ENCODE peak calls at places on chromosomes 11 and 22, in eight cellular contexts. S, H, Z, T, R, K, P and D are unnamed samples.

GRCh38 chr11:128827494-128827893 is 39.6 kb downstream of the KCNJ1 start:
- DNase-seq in S (no peak), H (no peak), Z (no peak), T (no peak), R (no peak), K (no peak), P (no peak), D (no peak)

GRCh38 chr22:28882878-28883656 is at the start of gene ZNRF3:
- DNase-seq in S (peak; percentile 95), H (peak; percentile 86), Z (peak; percentile 94), T (peak; percentile 96), R (peak; percentile 87), K (peak; percentile 94), P (peak; percentile 94), D (peak; percentile 91)

GRCh38 chr22:19874307-19875060 is 19.8 kb upstream of the GNB1L start:
- DNase-seq in S (no peak), H (no peak), Z (peak; percentile 19), T (peak; percentile 24), R (no peak), K (peak; percentile 76), P (peak; percentile 30), D (peak; percentile 30)

GRCh38 chr22:48262596-48263430 is 1500.4 kb downstream of the TBC1D22A start:
- DNase-seq in S (no peak), H (peak; percentile 5), Z (no peak), T (no peak), R (no peak), K (no peak), P (no peak), D (no peak)

GRCh38 chr11:90235536-90235935 is 12.7 kb upstream of the CHORDC1 start:
- DNase-seq in S (no peak), H (no peak), Z (no peak), T (no peak), R (no peak), K (no peak), P (no peak), D (no peak)

GRCh38 chr11:35009941-35010337 is 93.5 kb downstream of the PDHX start:
- DNase-seq in S (no peak), H (no peak), Z (no peak), T (no peak), R (no peak), K (no peak), P (no peak), D (no peak)

GRCh38 chr22:49284389-49284788 is 543.3 kb downstream of the BRD1 start:
- DNase-seq in S (no peak), H (no peak), Z (no peak), T (no peak), R (no peak), K (no peak), P (peak; percentile 6), D (no peak)

GRCh38 chr22:18154821-18155390 is 4.9 kb downstream of the USP18 start:
- DNase-seq in S (no peak), H (no peak), Z (no peak), T (no peak), R (no peak), K (no peak), P (no peak), D (no peak)

GRCh38 chr11:67368621-67369020 is 4.8 kb downstream of the CLCF1 start:
- DNase-seq in S (no peak), H (no peak), Z (no peak), T (no peak), R (no peak), K (no peak), P (no peak), D (no peak)

GRCh38 chr11:124740277-124740882 is 638 bp downstream of the NRGN start:
- DNase-seq in S (peak; percentile 30), H (peak; percentile 28), Z (peak; percentile 22), T (peak; percentile 32), R (no peak), K (peak; percentile 63), P (peak; percentile 75), D (no peak)
- TF ChIP-seq CTCF in S (peak; percentile 14), H (peak; percentile 30), Z (peak; percentile 15), T (peak; percentile 62), R (no peak), K (peak; percentile 13), P (peak; percentile 87), D (peak; percentile 19)

GRCh38 chr11:5605849-5606248 is 9.4 kb downstream of the TRIM6 start:
- DNase-seq in S (no peak), H (no peak), Z (no peak), T (no peak), R (no peak), K (peak; percentile 94), P (no peak), D (no peak)
- TF ChIP-seq CTCF in S (no peak), H (no peak), Z (no peak), T (no peak), R (no peak), K (peak; percentile 38), P (no peak), D (no peak)

DNA sequence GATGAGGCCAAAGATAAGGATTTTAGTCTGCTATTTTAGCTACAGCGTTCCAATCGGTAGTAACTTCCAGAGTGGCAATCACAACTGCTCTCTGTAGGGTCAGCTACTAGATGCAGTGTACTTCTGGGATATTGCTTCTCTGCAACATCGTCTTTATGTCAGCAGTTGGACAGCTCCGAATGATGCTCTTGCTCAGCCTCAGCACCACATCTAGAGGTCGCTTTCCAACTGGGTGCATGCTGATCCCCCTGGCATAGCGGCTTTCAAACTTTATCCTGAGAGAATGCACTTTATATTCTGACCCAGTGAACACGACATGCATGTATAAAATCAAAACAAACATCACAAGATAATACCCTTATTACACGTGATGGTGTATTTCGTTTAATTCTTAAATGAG is 219.6 kb downstream of the C11orf87 start:
- DNase-seq in S (no peak), H (peak; percentile 12), Z (no peak), T (no peak), R (no peak), K (peak; percentile 71), P (no peak), D (peak; percentile 8)
- TF ChIP-seq CTCF in S (no peak), H (no peak), Z (no peak), T (no peak), R (no peak), K (peak; percentile 43), P (no peak), D (no peak)

GRCh38 chr11:84256618-84257017 is 970.5 kb upstream of the CCDC90B start:
- DNase-seq in S (no peak), H (no peak), Z (no peak), T (no peak), R (no peak), K (no peak), P (no peak), D (no peak)
- TF ChIP-seq CTCF in S (no peak), H (no peak), Z (no peak), T (no peak), R (no peak), K (no peak), P (no peak), D (no peak)

DNA sequence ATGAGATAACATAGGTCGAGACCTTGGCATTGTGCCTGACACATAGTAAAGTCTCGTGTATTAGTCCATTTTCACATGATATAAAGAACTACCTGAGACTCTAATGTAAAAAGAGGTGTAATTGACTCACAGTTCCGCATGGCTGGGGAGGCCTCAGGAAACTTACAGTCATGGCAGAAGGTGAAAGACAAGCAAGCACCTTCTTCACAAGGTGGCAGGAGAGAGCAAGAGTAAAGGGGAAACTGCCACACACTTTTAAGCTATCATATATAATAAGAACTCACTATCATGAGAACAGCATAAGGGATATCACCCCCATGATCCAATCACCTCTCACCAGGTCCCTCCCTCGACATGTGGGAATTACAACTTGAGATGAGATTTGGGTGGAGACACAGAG is 165.2 kb downstream of the SPON1 start:
- DNase-seq in S (no peak), H (no peak), Z (no peak), T (no peak), R (no peak), K (no peak), P (no peak), D (no peak)
- TF ChIP-seq CTCF in S (no peak), H (no peak), Z (no peak), T (no peak), R (no peak), K (no peak), P (no peak), D (no peak)

GRCh38 chr11:607020-607780 is 8.6 kb downstream of the IRF7 start:
- DNase-seq in S (no peak), H (no peak), Z (no peak), T (no peak), R (no peak), K (no peak), P (peak; percentile 40), D (no peak)
- TF ChIP-seq CTCF in S (no peak), H (no peak), Z (no peak), T (no peak), R (no peak), K (no peak), P (no peak), D (no peak)

GRCh38 chr11:76280151-76280881 is 74.0 kb upstream of the WNT11 start:
- DNase-seq in S (no peak), H (no peak), Z (no peak), T (no peak), R (no peak), K (no peak), P (no peak), D (no peak)
- TF ChIP-seq CTCF in S (no peak), H (no peak), Z (no peak), T (no peak), R (no peak), K (no peak), P (no peak), D (no peak)

DNA sequence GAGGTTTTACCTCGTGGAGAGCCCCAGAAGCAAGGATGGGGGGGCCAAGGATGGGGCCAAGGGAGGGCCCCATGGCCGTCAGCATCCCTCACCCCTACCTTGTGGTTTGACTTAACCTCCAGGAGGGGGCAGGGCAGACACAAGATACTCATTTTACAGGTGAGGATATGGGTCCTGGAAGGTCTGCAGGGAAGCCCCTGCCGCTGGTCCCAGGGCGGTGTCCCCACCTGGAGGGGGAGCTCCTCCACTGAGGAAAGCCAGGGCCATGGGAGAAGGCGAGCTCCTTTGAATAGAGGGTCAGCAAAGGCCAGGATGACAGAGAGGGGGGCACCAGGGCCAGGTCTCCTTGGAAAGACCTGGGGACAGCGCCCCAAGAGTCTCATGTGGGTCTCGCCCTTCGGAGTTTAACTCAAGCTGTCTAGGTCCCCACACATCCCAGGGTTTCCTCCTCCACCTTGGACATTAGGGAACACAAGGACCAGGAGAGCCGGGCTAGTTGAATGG is 5.9 kb upstream of the ADORA2A start:
- DNase-seq in S (no peak), H (peak; percentile 53), Z (no peak), T (no peak), R (no peak), K (no peak), P (no peak), D (no peak)
- TF ChIP-seq CTCF in S (no peak), H (peak; percentile 49), Z (no peak), T (peak; percentile 45), R (no peak), K (peak; percentile 14), P (peak; percentile 40), D (no peak)

GRCh38 chr11:1041936-1042608 is 5.6 kb upstream of the MUC6 start:
- DNase-seq in S (peak; percentile 71), H (no peak), Z (peak; percentile 88), T (no peak), R (no peak), K (no peak), P (peak; percentile 45), D (no peak)
- TF ChIP-seq CTCF in S (no peak), H (no peak), Z (peak; percentile 17), T (no peak), R (no peak), K (no peak), P (no peak), D (no peak)